ENCODE peak calls at places on chromosomes 2 and 18, in nine cellular contexts. Q is kidney epithelial cell, W is choroid plexus epithelial cell, J is HFF-Myc, C is lower lobe of right lung, Z is fibroblast of villous mesenchyme, X is tibial nerve, L is stomach, U is fibroblast of lung. D is an unnamed sample.

GRCh38 chr2:52405958-52406357 is 1361.6 kb upstream of the CHAC2 start:
- DNase-seq in Q (no peak), W (no peak), J (no peak), C (no peak), Z (no peak), X (no peak), L (no peak), U (no peak), D (no peak)

GRCh38 chr2:200615247-200615646 is 29.4 kb downstream of the AOX1 start:
- DNase-seq in Q (peak), W (peak), J (peak), C (no peak), Z (peak), X (no peak), L (no peak), U (peak), D (peak)

GRCh38 chr2:63805412-63805811 is 36.3 kb upstream of the UGP2 start:
- DNase-seq in Q (no peak), W (no peak), J (no peak), C (no peak), Z (no peak), X (no peak), L (no peak), U (no peak), D (no peak)

GRCh38 chr2:26772064-26773001 is 8.2 kb downstream of the SLC35F6 start:
- DNase-seq in Q (no peak), W (peak), J (no peak), C (peak), Z (peak), X (peak), L (peak), U (peak), D (peak)

GRCh38 chr2:74440005-74440377 is 1.7 kb downstream of the RTKN start:
- DNase-seq in Q (no peak), W (peak), J (no peak), C (no peak), Z (peak), X (peak), L (no peak), U (peak), D (peak)

GRCh38 chr2:1091895-1092585 is 141.4 kb downstream of the SNTG2 start:
- DNase-seq in Q (no peak), W (no peak), J (no peak), C (no peak), Z (peak), X (no peak), L (no peak), U (no peak), D (no peak)

GRCh38 chr18:10067670-10068659 is 154.1 kb downstream of the VAPA start:
- DNase-seq in Q (no peak), W (no peak), J (no peak), C (no peak), Z (peak), X (no peak), L (no peak), U (no peak), D (no peak)

GRCh38 chr2:52070665-52071064 is 1038.7 kb upstream of the NRXN1 start:
- DNase-seq in Q (no peak), W (no peak), J (no peak), C (no peak), Z (no peak), X (no peak), L (no peak), U (no peak), D (no peak)

GRCh38 chr18:67381608-67382150 is 134.8 kb downstream of the DSEL start:
- DNase-seq in Q (no peak), W (no peak), J (no peak), C (no peak), Z (no peak), X (no peak), L (no peak), U (no peak), D (no peak)

GRCh38 chr18:32074206-32074605 is 17.5 kb upstream of the RNF138 start:
- DNase-seq in Q (no peak), W (no peak), J (no peak), C (no peak), Z (no peak), X (no peak), L (no peak), U (no peak), D (no peak)

GRCh38 chr2:205924676-205925075 is 161.3 kb downstream of the INO80D start:
- DNase-seq in Q (no peak), W (no peak), J (no peak), C (no peak), Z (no peak), X (no peak), L (no peak), U (no peak), D (no peak)

GRCh38 chr2:136376211-136376610 is 258.3 kb upstream of the CXCR4 start:
- DNase-seq in Q (no peak), W (no peak), J (no peak), C (no peak), Z (no peak), X (no peak), L (peak), U (no peak), D (no peak)

GRCh38 chr2:47002480-47003381 is 87.1 kb upstream of the MCFD2 start:
- DNase-seq in Q (no peak), W (peak), J (no peak), C (no peak), Z (peak), X (no peak), L (no peak), U (peak), D (no peak)

GRCh38 chr2:203763425-203764272 is 57.2 kb downstream of the CD28 start:
- DNase-seq in Q (no peak), W (no peak), J (no peak), C (no peak), Z (no peak), X (no peak), L (no peak), U (no peak), D (no peak)

GRCh38 chr2:208148803-208149202 is 2.8 kb upstream of the CRYGB start:
- DNase-seq in Q (no peak), W (no peak), J (no peak), C (no peak), Z (no peak), X (no peak), L (no peak), U (no peak), D (no peak)

GRCh38 chr18:8797206-8797605 is 91.8 kb downstream of the MTCL1 start:
- DNase-seq in Q (no peak), W (peak), J (no peak), C (no peak), Z (peak), X (no peak), L (peak), U (peak), D (no peak)

GRCh38 chr18:24397131-24397693 is 412 bp downstream of the OSBPL1A start:
- DNase-seq in Q (peak), W (peak), J (no peak), C (peak), Z (peak), X (peak), L (peak), U (peak), D (peak)

GRCh38 chr2:96267159-96267971 is 1.3 kb downstream of the CIAO1 start:
- DNase-seq in Q (no peak), W (peak), J (no peak), C (peak), Z (no peak), X (no peak), L (peak), U (peak), D (peak)

GRCh38 chr2:237572021-237572741 is 5.8 kb downstream of the PRLH start:
- DNase-seq in Q (peak), W (peak), J (peak), C (peak), Z (peak), X (peak), L (peak), U (peak), D (peak)

GRCh38 chr2:59997371-59997770 is 556.1 kb downstream of the BCL11A start:
- DNase-seq in Q (no peak), W (no peak), J (no peak), C (no peak), Z (no peak), X (no peak), L (no peak), U (no peak), D (no peak)

GRCh38 chr18:58288922-58289797 is 245.1 kb downstream of the NEDD4L start:
- DNase-seq in Q (peak), W (peak), J (peak), C (no peak), Z (peak), X (no peak), L (no peak), U (peak), D (peak)

GRCh38 chr2:98806266-98806697 is 75.3 kb upstream of the MGAT4A start:
- DNase-seq in Q (peak), W (peak), J (no peak), C (peak), Z (peak), X (no peak), L (peak), U (peak), D (peak)

GRCh38 chr2:62398295-62398855 is 107.6 kb downstream of the TMEM17 start:
- DNase-seq in Q (no peak), W (no peak), J (no peak), C (no peak), Z (no peak), X (no peak), L (no peak), U (no peak), D (no peak)

GRCh38 chr2:20189299-20189931 is 35.5 kb downstream of the SDC1 start:
- DNase-seq in Q (no peak), W (no peak), J (no peak), C (no peak), Z (no peak), X (no peak), L (no peak), U (no peak), D (no peak)

GRCh38 chr2:173278794-173279527 is 75.7 kb upstream of the CDCA7 start:
- DNase-seq in Q (no peak), W (no peak), J (no peak), C (no peak), Z (no peak), X (no peak), L (no peak), U (no peak), D (no peak)

GRCh38 chr2:106160786-106161261 is 33.3 kb downstream of the UXS1 start:
- DNase-seq in Q (no peak), W (no peak), J (no peak), C (no peak), Z (no peak), X (no peak), L (no peak), U (no peak), D (no peak)

GRCh38 chr2:208407667-208408066 is 1.1 kb downstream of the PTH2R start:
- DNase-seq in Q (no peak), W (peak), J (no peak), C (no peak), Z (peak), X (no peak), L (no peak), U (peak), D (peak)

GRCh38 chr2:122070241-122070731 is 314.8 kb downstream of the TSN start:
- DNase-seq in Q (no peak), W (peak), J (no peak), C (no peak), Z (no peak), X (no peak), L (no peak), U (no peak), D (peak)

GRCh38 chr2:10141736-10142639 is 19.4 kb downstream of the RRM2 start:
- DNase-seq in Q (no peak), W (peak), J (no peak), C (no peak), Z (no peak), X (no peak), L (peak), U (no peak), D (no peak)

GRCh38 chr2:13001408-13001807 is 284.7 kb downstream of the TRIB2 start:
- DNase-seq in Q (no peak), W (no peak), J (no peak), C (no peak), Z (no peak), X (no peak), L (no peak), U (no peak), D (no peak)

GRCh38 chr2:48531141-48531648 is 1.2 kb downstream of the STON1 start:
- DNase-seq in Q (peak), W (peak), J (peak), C (no peak), Z (peak), X (no peak), L (no peak), U (peak), D (peak)

GRCh38 chr2:96954490-96954846 is 31.9 kb downstream of the FAM178B start:
- DNase-seq in Q (no peak), W (peak), J (no peak), C (no peak), Z (no peak), X (no peak), L (no peak), U (peak), D (peak)

GRCh38 chr18:63440219-63440618 is 17.9 kb upstream of the VPS4B start:
- DNase-seq in Q (peak), W (no peak), J (no peak), C (no peak), Z (no peak), X (no peak), L (no peak), U (no peak), D (peak)

DNA sequence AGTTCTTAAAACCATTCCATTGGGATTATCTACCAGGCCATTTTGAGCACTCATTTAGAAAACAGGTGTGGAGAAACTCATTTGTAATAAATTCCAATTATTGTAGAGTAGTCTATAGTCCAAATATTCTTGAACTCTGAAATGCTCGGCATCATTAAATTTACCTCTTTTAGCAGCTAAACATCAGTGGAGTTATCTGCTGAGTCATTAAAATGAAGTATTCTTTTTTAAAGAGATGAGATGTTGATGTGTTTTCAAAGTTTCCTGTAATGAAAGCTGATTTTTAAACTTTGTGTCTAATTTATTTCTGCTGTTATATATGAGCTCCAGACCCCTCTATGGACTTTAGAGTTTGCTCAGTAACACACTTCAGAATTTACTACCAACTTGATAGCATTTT is 1635.2 kb downstream of the SUCLG1 start:
- DNase-seq in Q (no peak), W (no peak), J (no peak), C (no peak), Z (no peak), X (no peak), L (no peak), U (no peak), D (no peak)
- H3K4me3 ChIP-seq in Q (no peak), W (no peak), J (no peak), C (no peak), Z (no peak), X (no peak), L (no peak), U (no peak), D (no peak)

GRCh38 chr2:65974067-65974723 is 460.7 kb upstream of the MEIS1 start:
- DNase-seq in Q (no peak), W (no peak), J (no peak), C (no peak), Z (no peak), X (no peak), L (no peak), U (no peak), D (no peak)
- TF ChIP-seq CTCF in Q (no peak), W (no peak), J (peak), C (no peak), Z (peak), X (no peak), L (no peak), U (peak), D (no peak)

DNA sequence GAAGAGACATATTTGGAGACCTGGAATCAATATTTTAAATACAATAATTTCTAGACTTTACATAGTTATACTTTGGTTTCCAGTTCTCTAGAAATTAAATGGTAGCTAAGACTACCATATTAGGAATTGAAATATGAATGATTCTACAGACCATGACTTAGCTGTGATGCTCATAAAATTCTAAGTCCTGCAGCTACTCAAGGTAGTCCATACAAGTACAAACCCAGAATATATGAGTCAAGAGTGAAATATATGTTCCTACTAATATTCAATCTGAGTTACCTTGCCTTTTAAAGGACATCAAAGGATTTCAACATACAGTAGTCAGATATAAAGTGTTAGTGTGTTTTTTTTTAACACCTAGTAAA is 10.1 kb upstream of the SPOPL start:
- DNase-seq in Q (no peak), W (no peak), J (no peak), C (no peak), Z (no peak), X (no peak), L (no peak), U (no peak), D (no peak)
- H3K4me3 ChIP-seq in Q (no peak), W (no peak), J (no peak), C (no peak), Z (no peak), X (no peak), L (no peak), U (no peak), D (no peak)

GRCh38 chr18:50218432-50219197 is 23.7 kb upstream of the MYO5B start:
- DNase-seq in Q (no peak), W (peak), J (no peak), C (no peak), Z (peak), X (no peak), L (peak), U (no peak), D (peak)
- TF ChIP-seq CTCF in Q (no peak), W (peak), J (peak), C (peak), Z (peak), X (no peak), L (peak), U (peak), D (peak)

DNA sequence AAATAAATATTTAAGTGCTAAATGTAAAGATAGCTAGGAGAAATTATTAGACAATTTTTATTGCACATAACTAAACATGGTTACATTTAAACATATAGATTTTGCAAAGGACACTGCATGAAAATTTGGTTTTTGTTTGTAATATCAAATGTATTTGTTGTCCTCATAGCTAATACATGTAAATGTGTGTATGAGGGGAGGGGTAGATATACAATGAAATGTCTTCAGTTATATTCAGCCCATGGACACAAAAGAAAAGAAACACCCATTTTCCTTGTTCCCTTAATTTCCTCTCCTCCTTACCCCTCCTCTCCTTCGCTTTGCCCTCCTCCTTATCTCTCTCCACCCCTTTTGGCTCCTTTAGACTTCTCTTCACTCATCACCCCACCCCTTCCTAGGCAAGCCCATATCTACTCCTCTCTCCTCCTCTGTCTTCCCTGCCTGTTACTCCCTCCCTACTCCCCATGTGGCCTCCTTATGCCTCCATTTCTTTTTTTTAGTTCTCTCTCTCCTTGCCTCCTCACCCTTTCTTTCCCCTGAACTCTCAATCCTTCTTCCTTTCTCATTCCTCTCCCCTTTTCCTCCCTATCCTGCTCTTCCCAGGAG is 1.4 kb downstream of the COL3A1 start:
- DNase-seq in Q (no peak), W (peak), J (peak), C (no peak), Z (peak), X (no peak), L (no peak), U (peak), D (peak)
- H3K4me3 ChIP-seq in Q (peak), W (peak), J (peak), C (peak), Z (peak), X (peak), L (peak), U (peak), D (peak)

DNA sequence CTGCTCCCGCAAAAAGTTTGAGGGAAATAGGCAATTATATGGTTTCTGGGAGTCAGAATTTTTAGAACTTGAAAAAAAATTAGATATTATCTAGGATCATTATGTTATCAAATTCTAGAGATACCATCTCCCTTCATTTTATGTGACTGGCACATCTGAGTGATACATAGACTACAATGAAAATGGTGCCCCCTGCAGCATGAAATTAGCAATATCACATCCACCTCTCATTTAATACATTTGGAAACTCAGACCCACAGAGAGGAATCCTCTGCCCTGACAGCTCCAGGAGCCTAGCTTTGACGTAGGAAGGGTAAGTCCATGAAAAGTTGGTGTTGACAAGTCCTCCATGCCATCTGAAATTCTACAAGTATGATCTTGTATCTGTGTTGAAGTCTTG is 381.6 kb downstream of the SUCLG1 start:
- DNase-seq in Q (no peak), W (no peak), J (no peak), C (no peak), Z (no peak), X (no peak), L (no peak), U (peak), D (no peak)
- TF ChIP-seq CTCF in Q (peak), W (no peak), J (no peak), C (peak), Z (peak), X (no peak), L (peak), U (peak), D (no peak)

DNA sequence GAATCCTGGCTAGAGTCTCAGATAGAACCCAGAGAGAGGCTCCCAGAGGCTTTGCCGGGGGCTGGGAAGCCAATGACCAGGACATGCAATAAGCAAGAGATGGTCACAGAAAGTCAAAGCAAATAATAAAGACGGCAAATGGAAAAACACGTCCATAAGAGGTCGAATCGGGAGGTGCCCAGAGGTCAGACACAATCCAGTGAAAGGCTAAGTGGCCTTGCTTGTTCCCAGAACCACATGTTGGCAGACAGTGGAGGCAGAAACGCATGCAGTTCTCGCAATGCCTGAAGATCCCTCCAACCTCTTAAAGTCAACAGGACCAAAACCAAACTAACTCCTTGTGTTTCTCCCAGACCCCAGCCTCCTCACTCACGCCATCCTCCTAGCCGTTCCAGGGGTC is 3.0 kb downstream of the CYB5A start:
- DNase-seq in Q (no peak), W (peak), J (no peak), C (no peak), Z (peak), X (no peak), L (no peak), U (no peak), D (peak)
- H3K4me3 ChIP-seq in Q (no peak), W (peak), J (no peak), C (peak), Z (peak), X (peak), L (peak), U (no peak), D (peak)

D was measured in fibroblast of the aortic adventitia.